ENCODE peak calls at places on chromosomes 13 and 19, in eight cellular contexts. One of them, this sample, is unnamed.

GRCh38 chr13:67156718-67157049 is 73.5 kb downstream of the PCDH9 start:
- DNase-seq in fibroblast of mammary gland: no peak
- DNase-seq in OCI-LY7: no peak
- DNase-seq in lower leg skin: no peak
- DNase-seq in A549: no peak
- DNase-seq in fibroblast of pulmonary artery: no peak
- DNase-seq in HFF-Myc: no peak
- DNase-seq in CD8-positive, alpha-beta T cell: no peak
- DNase-seq in this sample: no peak

GRCh38 chr13:22960827-22961226 is 220.0 kb upstream of the SGCG start:
- DNase-seq in CD8-positive, alpha-beta T cell: no peak
- DNase-seq in lower leg skin: no peak
- DNase-seq in A549: no peak
- DNase-seq in fibroblast of mammary gland: no peak
- DNase-seq in HFF-Myc: no peak
- DNase-seq in fibroblast of pulmonary artery: no peak
- DNase-seq in OCI-LY7: no peak
- DNase-seq in this sample: no peak

GRCh38 chr19:6590458-6591319 is at the start of gene CD70:
- DNase-seq in OCI-LY7: peak; percentile 95
- DNase-seq in A549: peak; percentile 69
- DNase-seq in lower leg skin: peak; percentile 92
- DNase-seq in CD8-positive, alpha-beta T cell: peak; percentile 32
- DNase-seq in fibroblast of mammary gland: no peak
- DNase-seq in fibroblast of pulmonary artery: no peak
- DNase-seq in HFF-Myc: no peak
- DNase-seq in this sample: peak; percentile 98

GRCh38 chr19:12952488-12953455 is 4.3 kb downstream of the GADD45GIP1 start:
- DNase-seq in A549: no peak
- DNase-seq in CD8-positive, alpha-beta T cell: no peak
- DNase-seq in OCI-LY7: no peak
- DNase-seq in fibroblast of pulmonary artery: peak; percentile 86
- DNase-seq in fibroblast of mammary gland: peak; percentile 87
- DNase-seq in lower leg skin: no peak
- DNase-seq in HFF-Myc: no peak
- DNase-seq in this sample: no peak

GRCh38 chr19:37979547-37980082 is 72.6 kb downstream of the SIPA1L3 start:
- DNase-seq in CD8-positive, alpha-beta T cell: no peak
- DNase-seq in A549: no peak
- DNase-seq in OCI-LY7: peak; percentile 81
- DNase-seq in fibroblast of mammary gland: no peak
- DNase-seq in lower leg skin: peak; percentile 82
- DNase-seq in HFF-Myc: no peak
- DNase-seq in fibroblast of pulmonary artery: no peak
- DNase-seq in this sample: peak; percentile 88

GRCh38 chr13:110636053-110636475 is 20.7 kb downstream of the NAXD start:
- DNase-seq in fibroblast of mammary gland: no peak
- DNase-seq in HFF-Myc: no peak
- DNase-seq in OCI-LY7: no peak
- DNase-seq in lower leg skin: no peak
- DNase-seq in CD8-positive, alpha-beta T cell: no peak
- DNase-seq in fibroblast of pulmonary artery: no peak
- DNase-seq in A549: no peak
- DNase-seq in this sample: no peak

GRCh38 chr19:43432866-43433673 is 18.4 kb downstream of the TEX101 start:
- DNase-seq in OCI-LY7: peak; percentile 53
- DNase-seq in HFF-Myc: no peak
- DNase-seq in lower leg skin: peak; percentile 88
- DNase-seq in fibroblast of pulmonary artery: peak; percentile 64
- DNase-seq in CD8-positive, alpha-beta T cell: peak; percentile 70
- DNase-seq in fibroblast of mammary gland: peak; percentile 57
- DNase-seq in A549: peak; percentile 89
- DNase-seq in this sample: peak; percentile 58

GRCh38 chr13:67052550-67053237 is 177.4 kb downstream of the PCDH9 start:
- DNase-seq in lower leg skin: no peak
- DNase-seq in HFF-Myc: no peak
- DNase-seq in CD8-positive, alpha-beta T cell: no peak
- DNase-seq in OCI-LY7: no peak
- DNase-seq in A549: no peak
- DNase-seq in fibroblast of pulmonary artery: no peak
- DNase-seq in fibroblast of mammary gland: no peak
- DNase-seq in this sample: no peak

GRCh38 chr19:16400911-16401675 is 70.7 kb downstream of the EPS15L1 start:
- DNase-seq in lower leg skin: peak; percentile 90
- DNase-seq in OCI-LY7: no peak
- DNase-seq in fibroblast of mammary gland: peak; percentile 54
- DNase-seq in HFF-Myc: no peak
- DNase-seq in fibroblast of pulmonary artery: no peak
- DNase-seq in A549: no peak
- DNase-seq in CD8-positive, alpha-beta T cell: no peak
- DNase-seq in this sample: no peak

GRCh38 chr13:35131471-35131870 is 189.4 kb downstream of the NBEA start:
- DNase-seq in CD8-positive, alpha-beta T cell: no peak
- DNase-seq in lower leg skin: no peak
- DNase-seq in HFF-Myc: no peak
- DNase-seq in OCI-LY7: no peak
- DNase-seq in fibroblast of pulmonary artery: no peak
- DNase-seq in fibroblast of mammary gland: no peak
- DNase-seq in A549: no peak
- DNase-seq in this sample: no peak

GRCh38 chr13:74097116-74097515 is 37.1 kb downstream of the KLF12 start:
- DNase-seq in HFF-Myc: no peak
- DNase-seq in OCI-LY7: no peak
- DNase-seq in CD8-positive, alpha-beta T cell: no peak
- DNase-seq in fibroblast of mammary gland: no peak
- DNase-seq in A549: no peak
- DNase-seq in fibroblast of pulmonary artery: no peak
- DNase-seq in lower leg skin: no peak
- DNase-seq in this sample: no peak

GRCh38 chr19:3366104-3366760 is at the start of gene NFIC:
- DNase-seq in lower leg skin: peak; percentile 95
- DNase-seq in A549: no peak
- DNase-seq in fibroblast of mammary gland: peak; percentile 84
- DNase-seq in CD8-positive, alpha-beta T cell: peak; percentile 40
- DNase-seq in fibroblast of pulmonary artery: peak; percentile 87
- DNase-seq in OCI-LY7: no peak
- DNase-seq in HFF-Myc: no peak
- DNase-seq in this sample: peak; percentile 72

GRCh38 chr13:51737609-51738008 is 66.4 kb downstream of the DHRS12 start:
- DNase-seq in fibroblast of pulmonary artery: no peak
- DNase-seq in fibroblast of mammary gland: no peak
- DNase-seq in lower leg skin: no peak
- DNase-seq in CD8-positive, alpha-beta T cell: no peak
- DNase-seq in A549: no peak
- DNase-seq in OCI-LY7: no peak
- DNase-seq in HFF-Myc: no peak
- DNase-seq in this sample: no peak

GRCh38 chr19:5536337-5536894 is 31.3 kb downstream of the TINCR start:
- DNase-seq in lower leg skin: no peak
- DNase-seq in CD8-positive, alpha-beta T cell: no peak
- DNase-seq in OCI-LY7: no peak
- DNase-seq in fibroblast of pulmonary artery: peak; percentile 23
- DNase-seq in fibroblast of mammary gland: peak; percentile 14
- DNase-seq in HFF-Myc: no peak
- DNase-seq in A549: peak; percentile 25
- DNase-seq in this sample: no peak

GRCh38 chr19:6532244-6532999 is 1.6 kb downstream of the TNFSF9 start:
- DNase-seq in lower leg skin: no peak
- DNase-seq in fibroblast of mammary gland: no peak
- DNase-seq in fibroblast of pulmonary artery: no peak
- DNase-seq in OCI-LY7: peak; percentile 78
- DNase-seq in A549: no peak
- DNase-seq in CD8-positive, alpha-beta T cell: no peak
- DNase-seq in HFF-Myc: no peak
- DNase-seq in this sample: peak; percentile 88

GRCh38 chr13:21347753-21348318 is 111.3 kb downstream of the ZDHHC20 start:
- DNase-seq in lower leg skin: no peak
- DNase-seq in fibroblast of pulmonary artery: no peak
- DNase-seq in OCI-LY7: no peak
- DNase-seq in fibroblast of mammary gland: no peak
- DNase-seq in HFF-Myc: no peak
- DNase-seq in CD8-positive, alpha-beta T cell: no peak
- DNase-seq in A549: no peak
- DNase-seq in this sample: no peak

GRCh38 chr13:35485451-35485850 is 9.0 kb upstream of the MAB21L1 start:
- DNase-seq in fibroblast of pulmonary artery: no peak
- DNase-seq in CD8-positive, alpha-beta T cell: no peak
- DNase-seq in lower leg skin: no peak
- DNase-seq in A549: no peak
- DNase-seq in OCI-LY7: no peak
- DNase-seq in fibroblast of mammary gland: no peak
- DNase-seq in HFF-Myc: no peak
- DNase-seq in this sample: no peak

GRCh38 chr13:102773441-102774209 is at the start of gene TEX30:
- DNase-seq in A549: peak; percentile 51
- DNase-seq in fibroblast of pulmonary artery: peak; percentile 84
- DNase-seq in CD8-positive, alpha-beta T cell: peak; percentile 84
- DNase-seq in OCI-LY7: peak; percentile 78
- DNase-seq in HFF-Myc: no peak
- DNase-seq in lower leg skin: peak; percentile 95
- DNase-seq in fibroblast of mammary gland: peak; percentile 74
- DNase-seq in this sample: peak; percentile 93

GRCh38 chr13:37540228-37540627 is 58.3 kb downstream of the POSTN start:
- DNase-seq in OCI-LY7: no peak
- DNase-seq in fibroblast of pulmonary artery: no peak
- DNase-seq in CD8-positive, alpha-beta T cell: no peak
- DNase-seq in HFF-Myc: peak; percentile 77
- DNase-seq in lower leg skin: no peak
- DNase-seq in A549: no peak
- DNase-seq in fibroblast of mammary gland: peak; percentile 96
- DNase-seq in this sample: no peak

DNA sequence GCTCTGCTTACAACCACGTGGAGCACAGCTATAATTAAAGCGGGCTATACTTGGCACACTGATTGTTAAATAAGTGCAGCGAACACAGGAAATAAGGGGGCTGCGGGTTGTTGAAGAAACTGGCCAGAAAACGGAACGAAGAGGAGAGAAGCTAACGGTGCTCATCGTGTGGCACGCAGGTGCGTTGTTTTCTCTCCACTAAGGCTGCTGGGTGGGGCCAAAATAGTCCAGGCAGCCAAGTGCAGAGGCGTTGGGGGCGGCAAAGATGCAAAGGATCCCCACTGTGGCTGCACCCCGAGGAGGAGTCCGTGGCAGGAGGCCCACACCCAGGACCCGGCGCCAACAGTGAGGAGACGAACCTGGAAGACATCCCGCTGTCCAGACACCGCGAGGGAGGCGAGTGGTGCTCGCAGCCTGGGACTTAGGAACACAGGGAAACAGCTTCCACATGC is 8.1 kb upstream of the ARL11 start:
- DNase-seq in lower leg skin: no peak
- DNase-seq in fibroblast of pulmonary artery: no peak
- DNase-seq in OCI-LY7: peak; percentile 74
- DNase-seq in HFF-Myc: no peak
- DNase-seq in A549: no peak
- DNase-seq in fibroblast of mammary gland: no peak
- DNase-seq in CD8-positive, alpha-beta T cell: no peak
- DNase-seq in this sample: peak; percentile 72
- H3K4me3 ChIP-seq in lower leg skin: no peak overlapping the region
- H3K4me3 ChIP-seq in fibroblast of pulmonary artery: no peak overlapping the region
- H3K4me3 ChIP-seq in OCI-LY7: peak overlapping the region; percentile 54
- H3K4me3 ChIP-seq in HFF-Myc: peak overlapping the region; percentile 38
- H3K4me3 ChIP-seq in A549: no peak overlapping the region
- H3K4me3 ChIP-seq in fibroblast of mammary gland: peak overlapping the region; percentile 36
- H3K4me3 ChIP-seq in CD8-positive, alpha-beta T cell: no peak overlapping the region
- H3K4me3 ChIP-seq in this sample: peak overlapping the region; percentile 53

GRCh38 chr19:33416307-33417215 is 43.1 kb downstream of the CEBPG start:
- DNase-seq in OCI-LY7: peak; percentile 66
- DNase-seq in fibroblast of mammary gland: peak; percentile 65
- DNase-seq in A549: peak; percentile 99
- DNase-seq in fibroblast of pulmonary artery: peak; percentile 70
- DNase-seq in HFF-Myc: peak; percentile 30
- DNase-seq in CD8-positive, alpha-beta T cell: peak; percentile 71
- DNase-seq in lower leg skin: no peak
- DNase-seq in this sample: peak; percentile 66
- TF ChIP-seq CTCF in OCI-LY7: peak; percentile 84
- TF ChIP-seq CTCF in fibroblast of mammary gland: peak; percentile 73
- TF ChIP-seq CTCF in A549: peak; percentile 98
- TF ChIP-seq CTCF in fibroblast of pulmonary artery: peak; percentile 74
- TF ChIP-seq CTCF in HFF-Myc: peak; percentile 75
- TF ChIP-seq CTCF in CD8-positive, alpha-beta T cell: peak; percentile 60
- TF ChIP-seq CTCF in lower leg skin: no peak
- TF ChIP-seq CTCF in this sample: peak; percentile 68

DNA sequence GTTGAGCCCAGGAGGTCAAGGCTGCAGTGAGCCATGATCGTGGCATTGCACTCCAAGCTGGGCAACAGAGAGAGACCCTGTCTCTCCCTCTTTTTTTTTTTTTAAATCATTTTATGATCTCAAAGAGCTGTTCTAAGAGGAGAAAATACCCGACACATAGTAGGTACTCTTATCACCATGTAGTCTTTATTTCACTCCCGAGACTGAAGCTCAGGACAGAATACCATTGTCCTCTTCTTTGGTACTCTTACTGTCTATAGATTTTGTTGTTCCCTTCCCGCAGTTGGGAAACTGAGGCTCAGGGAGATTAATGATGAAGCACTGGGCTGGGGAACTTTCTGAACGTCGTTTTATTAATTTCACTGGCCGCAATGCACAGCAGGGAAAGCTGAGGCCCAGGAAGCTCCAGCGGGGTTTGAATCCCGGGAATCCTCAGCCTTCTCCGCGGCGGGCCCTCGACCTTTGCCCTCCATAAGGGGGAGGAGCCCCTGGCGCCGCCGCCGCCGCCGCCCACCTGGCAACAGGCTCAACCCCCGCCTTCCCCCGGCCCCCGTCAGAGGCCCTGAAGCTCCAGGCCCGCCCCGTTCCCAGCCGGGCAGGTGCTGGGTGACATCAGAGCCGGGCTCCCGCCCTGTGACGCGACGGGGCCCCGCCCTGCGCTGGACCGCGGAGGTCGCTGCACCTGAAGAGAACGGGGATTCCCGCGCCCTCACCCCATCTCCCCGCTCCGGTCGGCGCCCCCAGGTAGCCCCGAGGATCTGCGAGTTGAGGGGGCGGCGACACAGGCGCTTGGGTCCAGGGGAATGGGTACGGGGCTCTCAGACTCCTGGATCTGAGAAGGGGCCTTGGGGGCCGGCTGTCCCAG is 1.6 kb downstream of the MYH14 start:
- DNase-seq in HFF-Myc: no peak
- DNase-seq in A549: no peak
- DNase-seq in fibroblast of pulmonary artery: no peak
- DNase-seq in CD8-positive, alpha-beta T cell: no peak
- DNase-seq in lower leg skin: peak; percentile 91
- DNase-seq in fibroblast of mammary gland: no peak
- DNase-seq in OCI-LY7: no peak
- DNase-seq in this sample: no peak
- H3K4me3 ChIP-seq in HFF-Myc: no peak overlapping the region
- H3K4me3 ChIP-seq in A549: no peak overlapping the region
- H3K4me3 ChIP-seq in fibroblast of pulmonary artery: no peak overlapping the region
- H3K4me3 ChIP-seq in CD8-positive, alpha-beta T cell: no peak overlapping the region
- H3K4me3 ChIP-seq in lower leg skin: peak overlapping the region; percentile 15
- H3K4me3 ChIP-seq in fibroblast of mammary gland: no peak overlapping the region
- H3K4me3 ChIP-seq in OCI-LY7: no peak overlapping the region
- H3K4me3 ChIP-seq in this sample: no peak overlapping the region

DNA sequence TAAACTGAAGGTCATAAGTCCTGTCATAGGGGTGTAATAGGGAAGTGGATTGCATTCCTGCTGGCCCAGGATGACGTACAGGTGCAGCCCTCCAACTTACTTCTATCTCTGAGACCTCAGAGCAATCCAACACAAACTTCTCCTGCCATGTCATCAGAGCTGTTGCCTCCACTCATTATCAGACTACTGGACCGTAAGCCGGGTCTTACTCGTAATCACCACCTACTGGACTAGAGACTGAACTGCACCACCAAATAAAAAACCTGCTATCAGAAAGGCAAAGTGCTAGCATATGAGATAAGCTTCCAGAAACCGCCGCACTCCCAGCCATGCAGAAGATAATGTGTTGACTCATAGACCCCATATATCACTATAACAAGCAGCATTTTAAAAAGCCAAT is 102.1 kb downstream of the SLITRK1 start:
- DNase-seq in lower leg skin: no peak
- DNase-seq in fibroblast of pulmonary artery: peak; percentile 63
- DNase-seq in fibroblast of mammary gland: peak; percentile 52
- DNase-seq in CD8-positive, alpha-beta T cell: no peak
- DNase-seq in A549: no peak
- DNase-seq in HFF-Myc: peak; percentile 1
- DNase-seq in OCI-LY7: peak; percentile 4
- DNase-seq in this sample: peak; percentile 12
- TF ChIP-seq CTCF in lower leg skin: no peak
- TF ChIP-seq CTCF in fibroblast of pulmonary artery: peak; percentile 66
- TF ChIP-seq CTCF in fibroblast of mammary gland: peak; percentile 65
- TF ChIP-seq CTCF in CD8-positive, alpha-beta T cell: no peak
- TF ChIP-seq CTCF in A549: no peak
- TF ChIP-seq CTCF in HFF-Myc: peak; percentile 31
- TF ChIP-seq CTCF in OCI-LY7: peak; percentile 58
- TF ChIP-seq CTCF in this sample: peak; percentile 12